ENCODE peak calls at places on chromosome 20, in four cellular contexts. E is IMR-90, G is psoas muscle, W is stomach. C is an unnamed sample.
A peak's percentile ranks its signal among the peaks of the same experiment; 100 is the strongest.

GRCh38 chr20:48841861-48842529 is 14.2 kb upstream of the PREX1 start:
- DNase-seq in E (peak; percentile 82), G (no peak), W (no peak), C (no peak)

GRCh38 chr20:62416651-62417637 is 9.9 kb upstream of the CABLES2 start:
- DNase-seq in E (no peak), G (no peak), W (no peak), C (no peak)

GRCh38 chr20:33796263-33796906 is 14.8 kb upstream of the CHMP4B start:
- DNase-seq in E (no peak), G (no peak), W (peak; percentile 82), C (no peak)

GRCh38 chr20:64145458-64146300 is 18.6 kb upstream of the MYT1 start:
- DNase-seq in E (no peak), G (no peak), W (no peak), C (no peak)

GRCh38 chr20:38073307-38074010 is 39.9 kb downstream of the RPRD1B start:
- DNase-seq in E (peak; percentile 98), G (peak; percentile 58), W (peak; percentile 28), C (peak; percentile 94)

GRCh38 chr20:63881451-63882226 is 13.3 kb upstream of the DNAJC5 start:
- DNase-seq in E (no peak), G (no peak), W (no peak), C (no peak)

GRCh38 chr20:63041776-63042175 is 35.0 kb upstream of the BHLHE23 start:
- DNase-seq in E (no peak), G (no peak), W (no peak), C (no peak)

GRCh38 chr20:19673575-19673974 is 84.5 kb upstream of the RIN2 start:
- DNase-seq in E (no peak), G (no peak), W (no peak), C (no peak)

GRCh38 chr20:3121271-3121911 is 36.9 kb upstream of the AVP start:
- DNase-seq in E (no peak), G (no peak), W (no peak), C (no peak)

GRCh38 chr20:62716198-62716940 is 7.7 kb downstream of the NTSR1 start:
- DNase-seq in E (peak; percentile 32), G (no peak), W (no peak), C (no peak)

GRCh38 chr20:59250293-59250692 is 50.1 kb upstream of the EDN3 start:
- DNase-seq in E (no peak), G (no peak), W (no peak), C (no peak)

GRCh38 chr20:35771367-35771688 is 487 bp upstream of the PHF20 start:
- DNase-seq in E (no peak), G (no peak), W (no peak), C (no peak)

GRCh38 chr20:35773154-35773751 is 1.4 kb downstream of the PHF20 start:
- DNase-seq in E (peak; percentile 24), G (no peak), W (peak; percentile 54), C (no peak)

GRCh38 chr20:35772563-35773058 is 796 bp downstream of the PHF20 start:
- DNase-seq in E (no peak), G (no peak), W (no peak), C (no peak)

GRCh38 chr20:35768731-35769664 is 2.8 kb upstream of the PHF20 start:
- DNase-seq in E (peak; percentile 98), G (peak; percentile 99), W (peak; percentile 88), C (peak; percentile 99)

GRCh38 chr20:35771689-35772562 is at the start of gene PHF20:
- DNase-seq in E (peak; percentile 96), G (peak; percentile 100), W (peak; percentile 100), C (peak; percentile 100)
- H3K4me1 ChIP-seq in E (peaks cover 21% of the 10 kb centered on the region), G (peaks cover 57% of the 10 kb centered on the region), W (peaks cover 58% of the 10 kb centered on the region), C (peaks cover 72% of the 10 kb centered on the region)

GRCh38 chr20:41005361-41005729 is 23.3 kb upstream of the TOP1 start:
- DNase-seq in E (peak; percentile 98), G (peak; percentile 82), W (peak; percentile 94), C (peak; percentile 97)

GRCh38 chr20:41003143-41003932 is 25.3 kb upstream of the TOP1 start:
- DNase-seq in E (peak; percentile 99), G (peak; percentile 70), W (peak; percentile 74), C (no peak)

GRCh38 chr20:41006936-41007871 is 21.4 kb upstream of the TOP1 start:
- DNase-seq in E (no peak), G (no peak), W (no peak), C (no peak)

GRCh38 chr20:41004561-41005360 is 23.9 kb upstream of the TOP1 start:
- DNase-seq in E (peak; percentile 44), G (peak; percentile 67), W (peak; percentile 39), C (no peak)

DNA sequence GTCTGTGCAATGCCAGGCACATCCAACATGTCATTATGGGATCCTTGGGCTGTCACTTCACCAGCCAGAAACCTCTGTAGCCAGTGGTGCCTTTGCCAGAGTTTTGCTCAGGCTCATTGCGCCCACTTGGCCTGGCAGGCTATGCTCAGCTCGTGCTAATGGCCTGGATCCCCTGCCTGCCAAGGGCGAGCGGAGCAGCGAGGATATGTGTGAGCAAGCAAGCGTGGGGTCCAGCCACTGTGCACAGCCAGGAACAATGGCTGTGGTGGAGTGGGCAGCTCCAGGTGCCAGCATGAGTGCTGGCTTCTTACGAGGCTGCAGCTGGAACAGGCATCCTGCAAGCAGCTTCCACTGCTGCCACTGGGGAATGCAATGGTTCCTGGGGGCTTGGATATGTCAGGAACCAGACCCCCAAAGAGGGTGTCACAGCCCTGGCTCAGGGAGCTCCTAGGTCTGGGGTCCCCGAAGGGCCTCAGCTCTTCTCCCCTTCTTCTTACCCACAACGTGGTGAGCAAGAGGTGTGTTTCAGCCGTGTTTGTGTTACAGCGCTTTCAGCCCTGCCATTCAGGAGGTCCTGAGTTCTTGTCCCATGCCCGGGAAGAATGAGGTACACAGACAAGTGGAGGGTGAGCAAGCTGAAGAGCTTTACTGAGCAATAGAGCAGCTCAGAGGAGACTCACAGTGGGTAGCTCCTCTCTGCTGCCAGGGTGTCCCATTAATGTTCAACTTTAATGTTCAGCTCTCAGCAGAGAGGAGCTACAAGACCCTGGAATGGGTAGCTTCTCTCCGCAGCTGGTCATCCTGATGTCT is 22.3 kb upstream of the TOP1 start:
- DNase-seq in E (no peak), G (no peak), W (no peak), C (no peak)
- H3K36me3 ChIP-seq in E (no peaks in the 10 kb centered on the region), G (no peaks in the 10 kb centered on the region), W (no peaks in the 10 kb centered on the region), C (no peaks in the 10 kb centered on the region)

GRCh38 chr20:9800406-9800805 is 38.5 kb downstream of the PAK5 start:
- DNase-seq in E (no peak), G (no peak), W (no peak), C (no peak)

GRCh38 chr20:9789136-9789535 is 49.7 kb downstream of the PAK5 start:
- DNase-seq in E (no peak), G (no peak), W (no peak), C (no peak)

GRCh38 chr20:9792674-9793073 is 46.2 kb downstream of the PAK5 start:
- DNase-seq in E (no peak), G (no peak), W (no peak), C (no peak)

GRCh38 chr20:9794831-9795230 is 44.0 kb downstream of the PAK5 start:
- DNase-seq in E (no peak), G (no peak), W (no peak), C (no peak)
- TF ChIP-seq CTCF in E (no peak), G (no peak), W (no peak), C (no peak)

GRCh38 chr20:25229486-25230176 is 18.3 kb upstream of the PYGB start:
- DNase-seq in E (no peak), G (no peak), W (no peak), C (no peak)
- H3K4me1 ChIP-seq in E (peaks cover 8% of the 10 kb centered on the region), G (peaks cover 21% of the 10 kb centered on the region), W (peaks cover 44% of the 10 kb centered on the region), C (peaks cover 74% of the 10 kb centered on the region)

GRCh38 chr20:1164871-1165270 is 19.9 kb downstream of the TMEM74B start:
- DNase-seq in E (no peak), G (no peak), W (no peak), C (no peak)
- H3K36me3 ChIP-seq in E (peaks cover 62% of the 10 kb centered on the region), G (peaks cover 99% of the 10 kb centered on the region), W (peaks cover 98% of the 10 kb centered on the region), C (peaks cover 90% of the 10 kb centered on the region)

GRCh38 chr20:1944345-1945099 is 49.3 kb downstream of the SIRPA start:
- DNase-seq in E (no peak), G (no peak), W (no peak), C (no peak)
- TF ChIP-seq CTCF in E (no peak), G (no peak), W (no peak), C (no peak)

GRCh38 chr20:35277531-35278395 is at the start of gene MMP24OS:
- DNase-seq in E (peak; percentile 82), G (peak; percentile 91), W (peak; percentile 94), C (peak; percentile 96)

GRCh38 chr20:35279040-35279439 is 1.1 kb upstream of the MMP24OS start:
- DNase-seq in E (peak; percentile 27), G (no peak), W (peak; percentile 82), C (no peak)

GRCh38 chr20:35275741-35276251 is 2.1 kb downstream of the MMP24OS start:
- DNase-seq in E (no peak), G (no peak), W (no peak), C (no peak)

GRCh38 chr20:35276408-35276807 is 1.5 kb downstream of the MMP24OS start:
- DNase-seq in E (no peak), G (no peak), W (no peak), C (no peak)

DNA sequence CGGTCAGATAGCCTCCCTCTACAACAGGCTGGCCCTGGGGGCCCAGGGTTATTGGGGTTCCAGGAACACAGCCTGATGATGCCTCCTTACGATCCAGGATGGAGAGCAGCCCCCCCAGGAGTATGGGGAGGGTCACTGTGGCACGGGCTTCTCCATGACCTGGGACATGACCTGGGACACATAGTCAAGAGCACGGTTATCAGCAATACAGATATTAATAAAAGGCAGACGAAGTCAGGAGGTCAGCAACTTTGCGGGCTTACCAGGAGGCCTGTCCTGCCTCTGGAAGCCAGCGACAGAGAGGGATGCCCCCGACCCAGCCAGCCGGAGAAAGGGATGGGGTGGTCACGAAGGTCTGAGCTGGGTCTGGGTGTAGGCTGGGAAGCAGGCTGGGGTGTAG is 795 bp downstream of the MMP24OS start:
- DNase-seq in E (no peak), G (no peak), W (no peak), C (no peak)
- H3K4me1 ChIP-seq in E (peaks cover 6% of the 10 kb centered on the region), G (peaks cover 8% of the 10 kb centered on the region), W (peaks cover 17% of the 10 kb centered on the region), C (peaks cover 33% of the 10 kb centered on the region)

GRCh38 chr20:35917077-35917476 is 37.2 kb downstream of the SCAND1 start:
- DNase-seq in E (no peak), G (no peak), W (no peak), C (no peak)
- H3K36me3 ChIP-seq in E (peaks cover 34% of the 10 kb centered on the region), G (peaks cover 95% of the 10 kb centered on the region), W (peaks cover 100% of the 10 kb centered on the region), C (peaks cover 79% of the 10 kb centered on the region)

GRCh38 chr20:23244207-23244915 is 106.2 kb upstream of the NXT1 start:
- DNase-seq in E (no peak), G (no peak), W (no peak), C (peak; percentile 91)

GRCh38 chr20:23246682-23247664 is 103.6 kb upstream of the NXT1 start:
- DNase-seq in E (no peak), G (peak; percentile 35), W (no peak), C (no peak)

GRCh38 chr20:23244916-23245552 is 105.6 kb upstream of the NXT1 start:
- DNase-seq in E (no peak), G (no peak), W (no peak), C (no peak)

GRCh38 chr20:23243791-23244190 is 106.8 kb upstream of the NXT1 start:
- DNase-seq in E (no peak), G (no peak), W (no peak), C (no peak)

GRCh38 chr20:23245553-23246128 is 105.0 kb upstream of the NXT1 start:
- DNase-seq in E (peak; percentile 33), G (peak; percentile 46), W (peak; percentile 66), C (peak; percentile 91)
- TF ChIP-seq CTCF in E (peak; percentile 48), G (peak; percentile 28), W (peak; percentile 33), C (peak; percentile 45)

GRCh38 chr20:50118203-50118602 is 5.3 kb upstream of the UBE2V1 start:
- DNase-seq in E (no peak), G (no peak), W (no peak), C (no peak)
- H3K4me1 ChIP-seq in E (peaks cover 11% of the 10 kb centered on the region), G (peaks cover 39% of the 10 kb centered on the region), W (peaks cover 21% of the 10 kb centered on the region), C (peaks cover 42% of the 10 kb centered on the region)